ENCODE peak calls at places on chromosomes 2 and 18, in nine cellular contexts. B, Y, X, G, S, V, J, T and Q are unnamed samples.

GRCh38 chr2:121790276-121790956 is 35.0 kb downstream of the TSN start:
- DNase-seq in B (no peak), Y (peak; percentile 90), X (peak; percentile 87), G (peak; percentile 88), S (no peak), V (no peak), J (peak; percentile 85), T (no peak), Q (no peak)

GRCh38 chr18:3261035-3261392 is 919 bp upstream of the MYL12B start:
- DNase-seq in B (no peak), Y (peak; percentile 41), X (no peak), G (no peak), S (no peak), V (no peak), J (no peak), T (no peak), Q (no peak)

GRCh38 chr18:34802938-34803337 is 92.8 kb downstream of the DTNA start:
- DNase-seq in B (no peak), Y (no peak), X (no peak), G (no peak), S (no peak), V (no peak), J (peak; percentile 60), T (no peak), Q (no peak)

GRCh38 chr2:203909192-203909945 is 27.2 kb upstream of the ICOS start:
- DNase-seq in B (no peak), Y (peak; percentile 86), X (peak; percentile 21), G (no peak), S (peak; percentile 33), V (peak; percentile 20), J (peak; percentile 65), T (peak; percentile 59), Q (no peak)

GRCh38 chr2:31075936-31076590 is 62.2 kb downstream of the GALNT14 start:
- DNase-seq in B (peak; percentile 18), Y (peak; percentile 77), X (peak; percentile 96), G (no peak), S (no peak), V (no peak), J (peak; percentile 6), T (no peak), Q (no peak)

GRCh38 chr2:84559838-84560237 is 43.5 kb downstream of the DNAH6 start:
- DNase-seq in B (no peak), Y (no peak), X (no peak), G (no peak), S (no peak), V (no peak), J (no peak), T (no peak), Q (no peak)

GRCh38 chr2:64636105-64636873 is 17.4 kb downstream of the SERTAD2 start:
- DNase-seq in B (peak; percentile 45), Y (no peak), X (no peak), G (no peak), S (no peak), V (no peak), J (no peak), T (peak; percentile 94), Q (no peak)

GRCh38 chr2:12819098-12819465 is 102.3 kb downstream of the TRIB2 start:
- DNase-seq in B (peak; percentile 57), Y (peak; percentile 98), X (peak; percentile 85), G (peak; percentile 98), S (peak; percentile 93), V (no peak), J (peak; percentile 97), T (no peak), Q (peak; percentile 60)

GRCh38 chr2:99694331-99694730 is 204.5 kb upstream of the REV1 start:
- DNase-seq in B (no peak), Y (no peak), X (no peak), G (no peak), S (no peak), V (no peak), J (no peak), T (no peak), Q (no peak)

GRCh38 chr18:9617006-9617542 is 2.7 kb upstream of the PPP4R1 start:
- DNase-seq in B (no peak), Y (peak; percentile 50), X (no peak), G (peak; percentile 26), S (no peak), V (no peak), J (no peak), T (no peak), Q (no peak)

GRCh38 chr18:47635416-47635815 is 295.0 kb downstream of the SMAD2 start:
- DNase-seq in B (no peak), Y (no peak), X (no peak), G (no peak), S (no peak), V (no peak), J (no peak), T (no peak), Q (no peak)

GRCh38 chr2:71941731-71942575 is 205.7 kb downstream of the CYP26B1 start:
- DNase-seq in B (no peak), Y (no peak), X (no peak), G (no peak), S (peak; percentile 8), V (no peak), J (no peak), T (no peak), Q (no peak)

GRCh38 chr2:71226391-71226964 is 425 bp downstream of the PAIP2B start:
- DNase-seq in B (peak; percentile 61), Y (peak; percentile 5), X (peak; percentile 2), G (no peak), S (peak; percentile 50), V (peak; percentile 71), J (no peak), T (peak; percentile 11), Q (no peak)

GRCh38 chr18:28087173-28087563 is 89.8 kb downstream of the CDH2 start:
- DNase-seq in B (peak; percentile 88), Y (peak; percentile 43), X (no peak), G (no peak), S (peak; percentile 57), V (no peak), J (no peak), T (no peak), Q (no peak)

GRCh38 chr2:127104881-127105655 is 1.9 kb downstream of the BIN1 start:
- DNase-seq in B (no peak), Y (peak; percentile 34), X (no peak), G (no peak), S (peak; percentile 31), V (no peak), J (no peak), T (no peak), Q (no peak)

GRCh38 chr2:180000434-180000833 is 6.7 kb downstream of the CWC22 start:
- DNase-seq in B (no peak), Y (no peak), X (peak; percentile 20), G (peak; percentile 19), S (no peak), V (no peak), J (no peak), T (no peak), Q (no peak)

GRCh38 chr2:239819974-239820555 is 205.1 kb downstream of the NDUFA10 start:
- DNase-seq in B (no peak), Y (no peak), X (no peak), G (no peak), S (peak; percentile 74), V (no peak), J (no peak), T (no peak), Q (no peak)

GRCh38 chr18:73895701-73896100 is 251.9 kb downstream of the FBXO15 start:
- DNase-seq in B (no peak), Y (no peak), X (no peak), G (no peak), S (no peak), V (no peak), J (no peak), T (no peak), Q (no peak)

GRCh38 chr2:234770081-234770506 is 181.7 kb upstream of the SH3BP4 start:
- DNase-seq in B (peak; percentile 51), Y (peak; percentile 25), X (no peak), G (peak; percentile 14), S (no peak), V (no peak), J (no peak), T (no peak), Q (no peak)

GRCh38 chr2:176188969-176189665 is 649 bp downstream of the HOXD1 start:
- DNase-seq in B (no peak), Y (peak; percentile 26), X (no peak), G (no peak), S (no peak), V (peak; percentile 58), J (no peak), T (no peak), Q (no peak)

GRCh38 chr18:52670903-52671302 is 330.9 kb downstream of the DCC start:
- DNase-seq in B (no peak), Y (peak; percentile 11), X (peak; percentile 1), G (no peak), S (no peak), V (no peak), J (no peak), T (peak; percentile 21), Q (peak; percentile 11)

GRCh38 chr2:143819190-143819735 is 690.0 kb downstream of the ARHGAP15 start:
- DNase-seq in B (no peak), Y (peak; percentile 80), X (no peak), G (no peak), S (no peak), V (no peak), J (no peak), T (no peak), Q (peak; percentile 3)

GRCh38 chr2:54672587-54673456 is 50.6 kb upstream of the EML6 start:
- DNase-seq in B (no peak), Y (no peak), X (no peak), G (no peak), S (no peak), V (no peak), J (no peak), T (peak; percentile 30), Q (no peak)

GRCh38 chr18:62164855-62165487 is 21.9 kb downstream of the PIGN start:
- DNase-seq in B (no peak), Y (no peak), X (no peak), G (no peak), S (no peak), V (no peak), J (no peak), T (no peak), Q (no peak)

GRCh38 chr2:169838743-169839489 is 11.7 kb downstream of the UBR3 start:
- DNase-seq in B (no peak), Y (no peak), X (no peak), G (no peak), S (no peak), V (no peak), J (no peak), T (no peak), Q (no peak)

GRCh38 chr2:187390891-187391290 is 57.2 kb downstream of the CALCRL start:
- DNase-seq in B (no peak), Y (peak; percentile 86), X (peak; percentile 70), G (peak; percentile 94), S (no peak), V (no peak), J (peak; percentile 86), T (peak; percentile 35), Q (no peak)

GRCh38 chr18:25164837-25165791 is 186.9 kb downstream of the ZNF521 start:
- DNase-seq in B (no peak), Y (peak; percentile 59), X (peak; percentile 6), G (no peak), S (no peak), V (peak; percentile 24), J (peak; percentile 12), T (peak; percentile 75), Q (no peak)

GRCh38 chr2:178414266-178415247 is 36.4 kb downstream of the PRKRA start:
- DNase-seq in B (peak; percentile 87), Y (peak; percentile 99), X (peak; percentile 87), G (peak; percentile 65), S (peak; percentile 94), V (peak; percentile 88), J (peak; percentile 97), T (peak; percentile 95), Q (peak; percentile 97)

GRCh38 chr2:231672617-231673347 is 35.5 kb upstream of the PTMA start:
- DNase-seq in B (no peak), Y (peak; percentile 69), X (no peak), G (peak; percentile 85), S (no peak), V (peak; percentile 46), J (peak; percentile 38), T (no peak), Q (no peak)

GRCh38 chr2:62672601-62673000 is 32.9 kb upstream of the EHBP1 start:
- DNase-seq in B (no peak), Y (peak; percentile 70), X (no peak), G (peak; percentile 68), S (no peak), V (peak; percentile 34), J (peak; percentile 59), T (no peak), Q (no peak)

GRCh38 chr18:35618703-35619102 is 37.2 kb downstream of the GALNT1 start:
- DNase-seq in B (no peak), Y (peak; percentile 16), X (no peak), G (no peak), S (no peak), V (no peak), J (no peak), T (no peak), Q (no peak)